ENCODE peak calls at places on chromosomes 7 and 10, in nine cellular contexts. S is astrocyte of the spinal cord, O is PC-3, D is bronchial epithelial cell, A is A549, W is progenitor cell of endocrine pancreas, P is hepatocyte, K is adrenal gland, F is fibroblast of lung. E is an unnamed sample.

GRCh38 chr10:89702121-89702480 is 711 bp downstream of the KIF20B start:
- DNase-seq in A (peak), D (no peak), W (no peak), F (peak), P (peak), S (no peak), K (no peak), O (peak), E (no peak)

GRCh38 chr10:34759161-34759836 is 55.8 kb downstream of the PARD3 start:
- DNase-seq in F (no peak), O (peak), D (peak), K (no peak), A (no peak), S (no peak), P (no peak), W (no peak), E (no peak)

GRCh38 chr10:88116491-88116890 is 253.1 kb downstream of the PTEN start:
- DNase-seq in P (no peak), W (no peak), A (no peak), S (peak), K (no peak), F (peak), D (peak), O (no peak), E (no peak)

GRCh38 chr7:152619027-152619739 is 56.8 kb downstream of the XRCC2 start:
- DNase-seq in S (no peak), O (no peak), F (no peak), D (no peak), A (no peak), K (no peak), W (no peak), P (no peak), E (no peak)

GRCh38 chr7:18086165-18087030 is 58.8 kb upstream of the PRPS1L1 start:
- DNase-seq in A (peak), K (peak), F (peak), D (no peak), S (no peak), W (peak), P (peak), O (peak), E (peak)

GRCh38 chr7:94183289-94183749 is 179.2 kb upstream of the BET1 start:
- DNase-seq in O (peak), W (no peak), P (peak), S (peak), F (peak), A (peak), D (peak), K (no peak), E (no peak)

GRCh38 chr10:36114913-36115312 is 472.8 kb upstream of the FZD8 start:
- DNase-seq in A (no peak), S (peak), D (peak), W (no peak), K (no peak), F (peak), O (peak), P (peak), E (no peak)

GRCh38 chr10:510415-510881 is 179.0 kb downstream of the DIP2C start:
- DNase-seq in A (no peak), P (no peak), S (peak), O (no peak), K (no peak), D (peak), W (no peak), F (no peak), E (no peak)

GRCh38 chr7:155234950-155235789 is 62.5 kb upstream of the INSIG1 start:
- DNase-seq in O (peak), W (no peak), D (no peak), P (peak), S (no peak), A (peak), K (no peak), F (peak), E (no peak)

GRCh38 chr7:16399265-16399801 is 22.0 kb downstream of the CRPPA start:
- DNase-seq in F (peak), A (no peak), O (no peak), D (no peak), W (no peak), S (peak), P (no peak), K (no peak), E (no peak)

GRCh38 chr10:58631715-58632114 is 119.0 kb downstream of the BICC1 start:
- DNase-seq in D (peak), P (no peak), F (no peak), O (no peak), K (no peak), W (no peak), A (no peak), S (peak), E (no peak)

GRCh38 chr10:97534746-97535367 is 36.1 kb downstream of the UBTD1 start:
- DNase-seq in W (no peak), P (no peak), S (no peak), K (no peak), D (no peak), F (peak), A (peak), O (peak), E (no peak)

GRCh38 chr7:82562716-82563404 is 119.3 kb upstream of the CACNA2D1 start:
- DNase-seq in P (no peak), F (peak), D (peak), W (no peak), O (no peak), A (no peak), K (no peak), S (peak), E (no peak)

DNA sequence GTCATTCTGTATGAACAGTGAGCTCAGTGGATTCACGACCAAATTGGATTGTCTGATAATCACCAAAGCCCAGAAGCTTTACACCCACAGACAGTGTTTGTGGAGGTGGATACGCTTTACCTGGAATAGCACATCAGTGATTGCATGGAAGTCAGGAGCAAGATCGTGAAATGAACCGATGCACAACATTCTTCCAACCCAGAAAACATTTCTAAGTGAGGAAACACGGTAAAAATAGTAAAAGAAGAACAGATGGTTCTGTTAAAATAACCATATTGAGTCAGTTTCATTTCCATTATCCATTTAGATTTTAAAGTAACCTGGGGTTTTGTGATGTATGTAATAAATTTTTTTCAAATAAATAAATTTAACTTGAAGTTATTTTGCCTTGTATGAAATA is 478.1 kb upstream of the PFKP start:
- DNase-seq in D (no peak), K (no peak), S (no peak), F (no peak), O (no peak), P (no peak), A (no peak), W (no peak), E (no peak)
- TF ChIP-seq CTCF in D (no peak), K (no peak), S (no peak), F (no peak), O (no peak), P (no peak), A (no peak), W (no peak), E (no peak)

GRCh38 chr7:88789480-88790064 is 6.0 kb downstream of the TEX47 start:
- DNase-seq in W (no peak), D (peak), K (no peak), P (peak), A (peak), F (peak), O (peak), S (peak), E (no peak)
- TF ChIP-seq CTCF in W (peak), D (peak), K (peak), P (peak), A (peak), F (peak), O (peak), S (peak), E (peak)

GRCh38 chr10:44517635-44518034 is 132.7 kb upstream of the CXCL12 start:
- DNase-seq in K (no peak), O (peak), F (no peak), W (no peak), P (no peak), D (no peak), A (no peak), S (no peak), E (no peak)
- TF ChIP-seq CTCF in K (no peak), O (peak), F (peak), W (no peak), P (peak), D (no peak), A (no peak), S (peak), E (peak)

DNA sequence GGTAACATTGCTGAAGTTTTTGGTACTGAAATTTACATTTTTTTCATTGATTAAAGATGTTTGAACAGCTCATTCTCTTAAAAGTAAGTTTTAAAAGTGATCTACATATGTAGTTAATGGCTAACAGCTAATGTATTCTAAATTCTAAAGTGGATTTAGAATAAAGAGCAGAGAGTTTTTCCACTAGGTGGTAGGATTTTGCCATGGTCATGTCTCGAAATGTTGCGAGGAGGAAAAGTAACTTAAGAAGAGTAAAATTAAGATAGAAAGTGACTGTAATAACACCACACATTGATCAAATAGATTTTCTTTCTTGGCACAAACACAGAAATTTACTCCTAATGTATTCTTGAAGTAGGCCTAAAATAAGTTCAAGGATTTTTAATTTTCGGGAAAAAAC is 19.8 kb downstream of the LSMEM1 start:
- DNase-seq in K (no peak), O (peak), P (no peak), W (no peak), A (no peak), S (peak), F (no peak), D (no peak), E (no peak)
- TF ChIP-seq CTCF in K (no peak), O (peak), P (peak), W (no peak), A (no peak), S (peak), F (no peak), D (no peak), E (no peak)

GRCh38 chr10:26730548-26730947 is 33.0 kb downstream of the PDSS1 start:
- DNase-seq in O (no peak), P (no peak), W (no peak), F (no peak), A (no peak), D (no peak), S (no peak), K (no peak), E (no peak)

GRCh38 chr10:26725837-26726727 is 28.6 kb downstream of the PDSS1 start:
- DNase-seq in F (peak), S (peak), A (peak), K (peak), P (peak), D (peak), O (peak), W (no peak), E (peak)

GRCh38 chr10:26727005-26727404 is 29.5 kb downstream of the PDSS1 start:
- DNase-seq in A (no peak), P (no peak), K (no peak), W (no peak), S (no peak), F (no peak), O (peak), D (peak), E (no peak)

GRCh38 chr10:26729395-26729794 is 31.9 kb downstream of the PDSS1 start:
- DNase-seq in A (no peak), D (no peak), S (no peak), W (no peak), K (no peak), P (no peak), O (peak), F (no peak), E (no peak)

DNA sequence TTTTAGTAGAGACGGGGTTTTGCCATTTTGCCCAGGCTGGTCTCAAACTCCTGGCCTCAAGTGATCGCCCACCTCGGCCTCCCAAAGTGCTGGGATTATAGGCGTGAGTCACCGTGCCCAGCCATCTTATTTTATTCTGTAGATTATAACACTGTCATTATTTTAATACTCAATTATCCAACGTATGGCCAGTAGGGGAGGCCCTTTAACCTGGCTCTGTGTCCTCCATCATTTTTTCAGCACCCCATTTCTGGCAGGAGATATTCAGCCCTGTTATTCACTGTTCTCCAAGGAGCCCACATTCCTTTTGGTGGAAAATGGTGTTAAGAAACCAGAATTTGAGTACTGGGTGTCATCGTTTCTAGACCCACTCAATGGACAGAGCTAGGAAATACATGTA is 31.5 kb downstream of the PDSS1 start:
- DNase-seq in O (no peak), P (no peak), D (no peak), S (no peak), W (no peak), F (no peak), A (no peak), K (no peak), E (no peak)
- TF ChIP-seq CTCF in O (peak), P (no peak), D (no peak), S (no peak), W (no peak), F (peak), A (no peak), K (no peak), E (no peak)

GRCh38 chr7:111855161-111855841 is 293.0 kb upstream of the IMMP2L start:
- DNase-seq in S (peak), W (no peak), K (no peak), P (peak), O (peak), A (peak), D (peak), F (peak), E (peak)
- TF ChIP-seq CTCF in S (peak), W (peak), K (peak), P (peak), O (peak), A (peak), D (peak), F (peak), E (peak)